ENCODE peak calls at places on chromosomes 1 and 21, in nine cellular contexts. B is stimulated activated CD8-positive, alpha-beta memory T cell treated with anti-CD3 and anti-CD28 coated beads, Interleukin-15, amount 100 ng/mL, for 1 hour; Q is psoas muscle; C is stimulated activated CD4-positive, alpha-beta T cell treated with anti-CD3 and anti-CD28 coated beads, Interleukin-12 subunit alpha, Interleukin-12 subunit beta, amount 100 ng/mL, for 4 hours; S is ACHN; Y is C1 segment of cervical spinal cord; I is AG04450; L is NCI-H345; X is H9. U is an unnamed sample.

GRCh38 chr1:14255711-14256110 is 342.8 kb upstream of the KAZN start:
- DNase-seq in B (no peak), Q (no peak), C (no peak), S (no peak), Y (no peak), I (no peak), L (no peak), X (no peak), U (no peak)

GRCh38 chr21:46054447-46054846 is 43.5 kb upstream of the COL6A2 start:
- DNase-seq in B (no peak), Q (no peak), C (no peak), S (no peak), Y (no peak), I (no peak), L (no peak), X (peak; percentile 47), U (peak; percentile 78)

GRCh38 chr1:222045816-222046215 is 303.9 kb upstream of the DUSP10 start:
- DNase-seq in B (no peak), Q (no peak), C (no peak), S (no peak), Y (no peak), I (no peak), L (no peak), X (no peak), U (no peak)

GRCh38 chr1:75937034-75937433 is 4.8 kb upstream of the ASB17 start:
- DNase-seq in B (no peak), Q (no peak), C (no peak), S (no peak), Y (no peak), I (peak; percentile 15), L (no peak), X (no peak), U (no peak)

GRCh38 chr1:44108241-44108640 is 10.4 kb upstream of the KLF17 start:
- DNase-seq in B (no peak), Q (no peak), C (no peak), S (peak; percentile 45), Y (no peak), I (peak; percentile 8), L (no peak), X (no peak), U (no peak)

GRCh38 chr21:41460578-41461527 is 34.8 kb downstream of the MX1 start:
- DNase-seq in B (peak; percentile 30), Q (peak; percentile 84), C (peak; percentile 52), S (peak; percentile 58), Y (peak; percentile 44), I (peak; percentile 43), L (peak; percentile 42), X (peak; percentile 77), U (peak; percentile 76)

GRCh38 chr1:66526991-66527390 is 7.0 kb upstream of the SGIP1 start:
- DNase-seq in B (no peak), Q (no peak), C (no peak), S (no peak), Y (no peak), I (no peak), L (no peak), X (no peak), U (no peak)

GRCh38 chr1:25566730-25567341 is 23.4 kb downstream of the LDLRAP1 start:
- DNase-seq in B (no peak), Q (peak; percentile 94), C (no peak), S (no peak), Y (peak; percentile 67), I (peak; percentile 80), L (no peak), X (peak; percentile 61), U (peak; percentile 68)

GRCh38 chr1:154571964-154572288 is 4.3 kb downstream of the CHRNB2 start:
- DNase-seq in B (no peak), Q (no peak), C (no peak), S (no peak), Y (no peak), I (no peak), L (no peak), X (no peak), U (no peak)

GRCh38 chr1:184906771-184907170 is 67.5 kb downstream of the NIBAN1 start:
- DNase-seq in B (no peak), Q (no peak), C (no peak), S (no peak), Y (no peak), I (no peak), L (no peak), X (no peak), U (no peak)

GRCh38 chr1:39165049-39165448 is 39.4 kb upstream of the MACF1 start:
- DNase-seq in B (no peak), Q (no peak), C (no peak), S (no peak), Y (no peak), I (no peak), L (no peak), X (no peak), U (no peak)

GRCh38 chr1:162922196-162922595 is 61.2 kb upstream of the CCDC190 start:
- DNase-seq in B (no peak), Q (no peak), C (no peak), S (no peak), Y (no peak), I (no peak), L (no peak), X (no peak), U (no peak)

GRCh38 chr1:221761354-221762002 is 19.6 kb upstream of the DUSP10 start:
- DNase-seq in B (no peak), Q (no peak), C (no peak), S (no peak), Y (no peak), I (no peak), L (no peak), X (no peak), U (no peak)

GRCh38 chr1:215001419-215002021 is 81.0 kb upstream of the KCNK2 start:
- DNase-seq in B (no peak), Q (no peak), C (no peak), S (no peak), Y (no peak), I (no peak), L (no peak), X (no peak), U (no peak)